ENCODE peak calls at places on chromosomes 3 and 15, in six cellular contexts. U is esophagus muscularis mucosa, R is A549, T is testis, G is sigmoid colon, S is K562. B is an unnamed sample.

GRCh38 chr3:122092460-122093165 is 37.5 kb downstream of the CD86 start:
- DNase-seq in U (no peak), R (peak), T (peak), G (peak), S (peak), B (no peak)

GRCh38 chr15:31265090-31265870 is 61.4 kb upstream of the KLF13 start:
- DNase-seq in U (peak), R (no peak), T (peak), G (peak), S (no peak), B (no peak)

GRCh38 chr15:58352026-58352929 is 79.5 kb upstream of the LIPC start:
- DNase-seq in U (peak), R (no peak), T (no peak), G (no peak), S (no peak), B (no peak)

GRCh38 chr15:77311618-77312398 is 108.1 kb downstream of the PEAK1 start:
- DNase-seq in U (no peak), R (no peak), T (no peak), G (no peak), S (no peak), B (no peak)

GRCh38 chr3:481680-482079 is 285.1 kb downstream of the CHL1 start:
- DNase-seq in U (no peak), R (no peak), T (no peak), G (no peak), S (no peak), B (no peak)

GRCh38 chr15:34039506-34040123 is 611 bp upstream of the AVEN start:
- DNase-seq in U (no peak), R (no peak), T (no peak), G (no peak), S (no peak), B (no peak)

GRCh38 chr3:4409415-4409814 is 57.7 kb downstream of the SUMF1 start:
- DNase-seq in U (peak), R (no peak), T (no peak), G (no peak), S (no peak), B (no peak)

GRCh38 chr15:29756358-29757267 is 65.7 kb downstream of the TJP1 start:
- DNase-seq in U (no peak), R (no peak), T (no peak), G (no peak), S (no peak), B (no peak)

GRCh38 chr3:46711305-46711704 is 6.4 kb downstream of the PRSS50 start:
- DNase-seq in U (no peak), R (no peak), T (no peak), G (peak), S (no peak), B (no peak)

GRCh38 chr15:50241684-50242450 is 23.7 kb downstream of the HDC start:
- DNase-seq in U (no peak), R (no peak), T (no peak), G (no peak), S (no peak), B (no peak)

GRCh38 chr15:52261498-52262242 is 33.9 kb downstream of the MYO5C start:
- DNase-seq in U (no peak), R (peak), T (peak), G (peak), S (no peak), B (peak)

GRCh38 chr3:194123735-194124134 is 12.2 kb upstream of the HES1 start:
- DNase-seq in U (no peak), R (no peak), T (no peak), G (no peak), S (no peak), B (no peak)

DNA sequence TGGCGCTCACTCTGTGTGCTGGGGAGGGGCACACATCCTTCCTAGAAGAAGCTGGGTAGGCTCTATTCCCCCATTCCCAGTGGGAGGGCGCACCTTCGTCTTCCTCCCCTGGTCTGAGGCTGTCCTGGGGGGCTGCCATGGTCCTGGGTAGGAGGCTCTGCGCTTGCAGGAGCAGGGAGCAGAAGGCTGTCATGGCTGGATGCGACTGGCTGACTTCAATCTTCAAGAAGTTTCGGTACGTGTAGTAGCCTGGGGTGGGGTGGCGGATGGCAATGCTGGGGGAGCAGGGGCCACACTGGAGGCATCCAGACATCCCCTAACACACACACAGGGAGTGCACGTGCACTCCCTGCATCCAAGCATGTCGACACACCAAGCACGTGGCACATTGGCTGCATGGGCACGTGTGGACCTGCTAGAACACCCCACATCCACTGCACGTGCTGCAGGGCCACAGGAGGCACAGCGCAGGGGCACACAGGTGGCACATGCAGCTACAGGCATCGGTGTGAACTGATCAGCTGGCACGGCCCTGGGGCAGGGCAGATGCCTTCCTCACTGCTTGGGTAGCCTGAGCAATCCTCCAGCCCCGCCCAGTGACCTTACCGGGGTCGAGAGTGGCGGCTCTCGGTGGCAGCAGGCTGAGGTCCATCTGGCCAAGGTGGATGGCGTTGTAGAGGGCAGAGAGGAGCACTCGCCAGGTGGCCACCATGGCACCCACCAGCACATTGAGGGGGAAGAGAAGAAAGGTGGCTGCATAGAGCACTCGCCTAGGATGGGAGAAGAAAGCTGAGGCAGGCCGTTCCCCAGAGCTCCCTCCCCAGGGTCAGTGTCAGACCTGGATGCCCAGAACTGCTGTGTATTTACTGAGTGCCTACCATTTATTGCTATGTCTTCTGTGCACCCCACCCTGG is 7.4 kb downstream of the ISLR start:
- DNase-seq in U (no peak), R (no peak), T (no peak), G (peak), S (no peak), B (no peak)
- TF ChIP-seq POLR2A in U (no peak), R (no peak), T (no peak), G (no peak), S (no peak), B (no peak)

GRCh38 chr3:11568503-11569155 is 75.1 kb downstream of the VGLL4 start:
- DNase-seq in U (no peak), R (peak), T (peak), G (peak), S (no peak), B (peak)
- TF ChIP-seq POLR2A in U (no peak), R (no peak), T (no peak), G (no peak), S (no peak), B (no peak)

GRCh38 chr15:55277715-55278114 is 11.9 kb downstream of the RAB27A start:
- DNase-seq in U (no peak), R (no peak), T (no peak), G (no peak), S (no peak), B (no peak)

GRCh38 chr15:55281517-55282227 is 7.9 kb downstream of the RAB27A start:
- DNase-seq in U (no peak), R (no peak), T (no peak), G (no peak), S (no peak), B (no peak)

GRCh38 chr15:55282284-55282833 is 7.3 kb downstream of the RAB27A start:
- DNase-seq in U (no peak), R (no peak), T (peak), G (no peak), S (peak), B (no peak)

GRCh38 chr15:55279100-55279745 is 10.4 kb downstream of the RAB27A start:
- DNase-seq in U (no peak), R (no peak), T (no peak), G (no peak), S (no peak), B (no peak)

DNA sequence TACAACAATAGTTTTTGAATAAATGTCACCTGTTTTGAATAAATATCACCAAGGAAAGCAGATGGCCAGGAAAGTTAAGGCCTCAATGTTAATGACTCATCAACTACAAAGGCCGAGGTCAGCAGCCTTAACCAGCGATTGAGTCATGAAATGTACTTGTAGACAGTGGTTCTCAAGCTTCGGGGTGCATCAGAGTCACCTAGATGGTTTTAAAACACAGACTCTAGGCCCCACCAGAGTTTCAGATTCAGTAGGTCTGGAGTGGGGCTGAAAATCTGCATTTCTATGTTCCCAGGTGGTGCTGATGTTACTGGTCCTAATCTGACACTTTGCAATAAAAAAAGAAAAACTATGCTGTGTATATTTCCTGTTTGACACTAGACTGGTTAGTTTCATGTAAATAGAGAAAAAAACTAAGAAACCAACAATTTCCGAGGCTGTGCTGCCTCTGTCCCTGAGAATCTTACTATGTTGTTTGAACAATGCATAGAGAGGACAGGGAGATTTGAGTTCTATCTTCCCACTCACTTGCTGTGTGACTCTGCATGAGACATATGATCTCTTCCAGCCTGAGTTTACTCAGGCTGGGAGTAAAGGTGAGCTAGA is 9.8 kb downstream of the RAB27A start:
- DNase-seq in U (no peak), R (peak), T (no peak), G (no peak), S (peak), B (no peak)
- TF ChIP-seq POLR2A in U (no peak), R (no peak), T (no peak), G (no peak), S (no peak), B (no peak)

GRCh38 chr15:48940508-48940907 is 23.2 kb downstream of the SHC4 start:
- DNase-seq in U (no peak), R (peak), T (no peak), G (no peak), S (no peak), B (no peak)

GRCh38 chr15:48937886-48938285 is 25.8 kb downstream of the SHC4 start:
- DNase-seq in U (no peak), R (no peak), T (no peak), G (no peak), S (no peak), B (no peak)

GRCh38 chr15:48936666-48937065 is 27.1 kb downstream of the SHC4 start:
- DNase-seq in U (no peak), R (no peak), T (no peak), G (no peak), S (no peak), B (no peak)

GRCh38 chr15:48941913-48942312 is 21.8 kb downstream of the SHC4 start:
- DNase-seq in U (no peak), R (no peak), T (no peak), G (no peak), S (no peak), B (no peak)

GRCh38 chr15:48939686-48940085 is 24.0 kb downstream of the SHC4 start:
- DNase-seq in U (no peak), R (peak), T (no peak), G (no peak), S (no peak), B (no peak)
- TF ChIP-seq POLR2A in U (no peak), R (no peak), T (no peak), G (no peak), S (no peak), B (no peak)

DNA sequence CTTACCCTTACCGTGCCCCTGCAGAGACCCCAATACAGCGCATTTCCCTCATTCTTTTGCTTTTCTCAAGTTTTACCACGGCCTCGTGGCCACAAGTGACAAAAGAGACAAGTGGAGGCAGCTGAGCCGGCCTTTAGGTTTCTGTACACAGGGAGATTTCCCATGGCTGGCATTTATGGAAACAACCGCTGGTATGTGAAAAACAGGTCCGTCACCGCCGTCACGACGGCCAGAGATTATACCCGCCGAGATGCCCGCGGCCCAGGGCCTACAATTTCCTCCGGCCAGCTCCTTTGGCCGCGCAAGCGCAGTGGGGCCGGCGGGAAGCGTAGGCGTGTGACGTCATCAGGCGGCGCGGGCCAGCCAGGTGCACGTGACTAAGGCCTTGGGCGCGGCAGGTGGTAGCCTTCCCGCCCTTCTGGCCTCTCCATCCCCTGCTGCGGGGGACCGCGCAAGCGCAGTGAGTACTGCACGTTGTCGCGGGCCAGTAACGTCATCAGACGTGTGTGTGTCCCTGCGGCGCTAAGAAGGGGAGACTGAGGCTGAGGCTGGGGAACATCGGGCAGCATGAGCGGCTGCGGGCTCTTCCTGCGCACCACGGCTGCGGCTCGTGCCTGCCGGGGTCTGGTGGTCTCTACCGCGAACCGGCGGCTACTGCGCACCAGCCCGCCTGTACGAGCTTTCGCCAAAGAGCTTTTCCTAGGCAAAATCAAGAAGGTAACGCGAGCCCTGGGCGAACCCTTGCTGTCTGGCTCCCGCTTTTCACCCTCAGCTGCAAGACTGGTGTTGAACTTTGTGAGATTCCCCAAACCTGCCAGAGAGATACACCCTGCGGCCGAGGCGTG is at the start of gene ACAD9:
- DNase-seq in U (peak), R (peak), T (peak), G (peak), S (peak), B (peak)
- TF ChIP-seq POLR2A in U (peak), R (peak), T (peak), G (peak), S (peak), B (peak)

DNA sequence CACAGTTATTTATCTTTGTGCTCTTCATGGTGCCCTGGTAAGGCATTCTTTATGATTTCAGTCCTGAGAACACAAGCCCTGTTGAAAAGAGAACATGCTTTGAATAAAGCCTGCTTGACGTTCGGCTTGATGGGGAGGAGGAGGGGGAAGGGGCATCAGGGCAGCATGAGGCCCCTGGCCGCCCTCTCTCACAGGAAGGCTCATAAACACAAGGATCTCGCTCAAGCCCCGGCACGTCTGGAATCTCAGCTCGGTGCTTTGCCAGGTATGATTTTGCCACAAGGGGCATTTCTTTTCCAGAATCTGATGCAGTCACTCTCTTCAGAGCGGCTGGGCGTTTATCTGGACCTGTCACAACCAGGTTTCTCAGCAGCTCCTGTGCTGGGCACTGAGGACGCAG is 129.4 kb downstream of the DNAJB8 start:
- DNase-seq in U (no peak), R (no peak), T (no peak), G (peak), S (no peak), B (no peak)
- TF ChIP-seq POLR2A in U (no peak), R (no peak), T (no peak), G (no peak), S (no peak), B (no peak)

GRCh38 chr15:92820233-92821021 is 79.7 kb upstream of the CHD2 start:
- DNase-seq in U (peak), R (peak), T (peak), G (peak), S (peak), B (peak)
- TF ChIP-seq POLR2A in U (no peak), R (peak), T (peak), G (peak), S (peak), B (peak)